ENCODE peak calls at places on chromosome 6, in five cellular contexts. Y is mesothelial cell of epicardium, G is GDM1, T is activated gamma-delta T cell treated with Interleukin-2 at 50 U/mL for 16 hours, L is amniotic stem cell. B is an unnamed sample.

GRCh38 chr6:27866370-27867050 is 45.7 kb downstream of the OR2B2 start:
- DNase-seq in G (peak), Y (peak), L (peak), T (peak), B (peak)

GRCh38 chr6:154509421-154510143 is 903 bp downstream of the CNKSR3 start:
- DNase-seq in G (no peak), Y (peak), T (no peak), L (no peak), B (no peak)

GRCh38 chr6:130969807-130970491 is 93.1 kb downstream of the EPB41L2 start:
- DNase-seq in G (no peak), L (no peak), T (no peak), Y (no peak), B (no peak)

GRCh38 chr6:14146459-14147096 is 29.0 kb downstream of the CD83 start:
- DNase-seq in Y (no peak), G (no peak), L (no peak), T (no peak), B (no peak)

GRCh38 chr6:16681260-16681873 is 79.9 kb downstream of the ATXN1 start:
- DNase-seq in G (no peak), Y (no peak), L (peak), T (no peak), B (no peak)

GRCh38 chr6:170090561-170090960 is 200.3 kb downstream of the DLL1 start:
- DNase-seq in T (no peak), L (no peak), Y (no peak), G (no peak), B (no peak)

GRCh38 chr6:68040312-68040778 is 594.7 kb upstream of the ADGRB3 start:
- DNase-seq in T (no peak), G (no peak), L (no peak), Y (no peak), B (no peak)

GRCh38 chr6:158322724-158323560 is 10.7 kb downstream of the TULP4 start:
- DNase-seq in G (no peak), Y (no peak), L (no peak), T (no peak), B (no peak)

GRCh38 chr6:30060634-30060981 is 457 bp upstream of the POLR1H start:
- DNase-seq in L (no peak), G (no peak), T (peak), Y (peak), B (no peak)

GRCh38 chr6:34608321-34609091 is 52.4 kb upstream of the SPDEF start:
- DNase-seq in L (no peak), T (no peak), G (no peak), Y (no peak), B (no peak)

GRCh38 chr6:81553246-81553645 is 199.2 kb downstream of the TENT5A start:
- DNase-seq in T (no peak), L (no peak), G (no peak), Y (no peak), B (no peak)

GRCh38 chr6:13696226-13696625 is 15.4 kb downstream of the RANBP9 start:
- DNase-seq in T (no peak), L (peak), G (no peak), Y (no peak), B (no peak)

GRCh38 chr6:90790696-90791095 is 203.8 kb upstream of the MAP3K7 start:
- DNase-seq in L (no peak), Y (no peak), T (no peak), G (no peak), B (no peak)

GRCh38 chr6:40894962-40895799 is 143.8 kb downstream of the UNC5CL start:
- DNase-seq in T (no peak), G (no peak), L (peak), Y (peak), B (no peak)

GRCh38 chr6:53979468-53980067 is 131.7 kb upstream of the MLIP start:
- DNase-seq in L (no peak), T (no peak), G (peak), Y (no peak), B (peak)